ENCODE peak calls at places on chromosomes 7 and 10, in ten cellular contexts. One of them, this sample, is unnamed.

GRCh38 chr10:61835069-61835908 is 66.2 kb upstream of the ARID5B start:
- DNase-seq in sigmoid colon: no peak
- DNase-seq in transverse colon: peak; percentile 16
- DNase-seq in body of pancreas: peak; percentile 45
- DNase-seq in gastrocnemius medialis: no peak
- DNase-seq in prostate gland: no peak
- DNase-seq in suprapubic skin: no peak
- DNase-seq in IMR-90: peak; percentile 78
- DNase-seq in right lobe of liver: no peak
- DNase-seq in heart left ventricle: no peak
- DNase-seq in this sample: no peak

GRCh38 chr10:109928393-109928792 is 5.1 kb upstream of the XPNPEP1 start:
- DNase-seq in body of pancreas: no peak
- DNase-seq in right lobe of liver: no peak
- DNase-seq in suprapubic skin: no peak
- DNase-seq in heart left ventricle: no peak
- DNase-seq in IMR-90: no peak
- DNase-seq in transverse colon: no peak
- DNase-seq in gastrocnemius medialis: no peak
- DNase-seq in sigmoid colon: no peak
- DNase-seq in prostate gland: no peak
- DNase-seq in this sample: no peak

GRCh38 chr10:85420501-85421191 is 945.9 kb downstream of the GRID1 start:
- DNase-seq in IMR-90: no peak
- DNase-seq in right lobe of liver: no peak
- DNase-seq in prostate gland: no peak
- DNase-seq in gastrocnemius medialis: no peak
- DNase-seq in suprapubic skin: no peak
- DNase-seq in sigmoid colon: no peak
- DNase-seq in transverse colon: no peak
- DNase-seq in heart left ventricle: no peak
- DNase-seq in body of pancreas: no peak
- DNase-seq in this sample: no peak

GRCh38 chr10:124436191-124436638 is 13.6 kb downstream of the NKX1-2 start:
- DNase-seq in body of pancreas: no peak
- DNase-seq in gastrocnemius medialis: no peak
- DNase-seq in suprapubic skin: no peak
- DNase-seq in IMR-90: no peak
- DNase-seq in right lobe of liver: no peak
- DNase-seq in sigmoid colon: peak; percentile 4
- DNase-seq in heart left ventricle: no peak
- DNase-seq in prostate gland: no peak
- DNase-seq in transverse colon: no peak
- DNase-seq in this sample: no peak

GRCh38 chr7:34311591-34311990 is 346.4 kb upstream of the NPSR1 start:
- DNase-seq in right lobe of liver: no peak
- DNase-seq in suprapubic skin: no peak
- DNase-seq in sigmoid colon: no peak
- DNase-seq in prostate gland: no peak
- DNase-seq in gastrocnemius medialis: no peak
- DNase-seq in body of pancreas: no peak
- DNase-seq in IMR-90: no peak
- DNase-seq in transverse colon: no peak
- DNase-seq in heart left ventricle: no peak
- DNase-seq in this sample: no peak

GRCh38 chr10:45181483-45181882 is 133.9 kb downstream of the OR13A1 start:
- DNase-seq in heart left ventricle: no peak
- DNase-seq in gastrocnemius medialis: no peak
- DNase-seq in right lobe of liver: no peak
- DNase-seq in sigmoid colon: peak; percentile 73
- DNase-seq in IMR-90: peak; percentile 24
- DNase-seq in transverse colon: no peak
- DNase-seq in prostate gland: no peak
- DNase-seq in body of pancreas: no peak
- DNase-seq in suprapubic skin: peak; percentile 60
- DNase-seq in this sample: no peak

GRCh38 chr10:110774069-110775021 is 97.4 kb upstream of the PDCD4 start:
- DNase-seq in heart left ventricle: no peak
- DNase-seq in body of pancreas: no peak
- DNase-seq in transverse colon: no peak
- DNase-seq in IMR-90: peak; percentile 70
- DNase-seq in right lobe of liver: no peak
- DNase-seq in sigmoid colon: no peak
- DNase-seq in suprapubic skin: no peak
- DNase-seq in gastrocnemius medialis: no peak
- DNase-seq in prostate gland: no peak
- DNase-seq in this sample: no peak

GRCh38 chr7:43869898-43870240 is 552 bp upstream of the MRPS24 start:
- DNase-seq in transverse colon: peak; percentile 26
- DNase-seq in prostate gland: no peak
- DNase-seq in gastrocnemius medialis: peak; percentile 52
- DNase-seq in IMR-90: peak; percentile 96
- DNase-seq in heart left ventricle: no peak
- DNase-seq in suprapubic skin: no peak
- DNase-seq in right lobe of liver: no peak
- DNase-seq in body of pancreas: peak; percentile 38
- DNase-seq in sigmoid colon: peak; percentile 85
- DNase-seq in this sample: no peak

GRCh38 chr7:87234949-87235348 is 15.4 kb upstream of the TMEM243 start:
- DNase-seq in transverse colon: no peak
- DNase-seq in sigmoid colon: no peak
- DNase-seq in heart left ventricle: no peak
- DNase-seq in suprapubic skin: no peak
- DNase-seq in IMR-90: peak; percentile 60
- DNase-seq in gastrocnemius medialis: no peak
- DNase-seq in right lobe of liver: no peak
- DNase-seq in body of pancreas: no peak
- DNase-seq in prostate gland: no peak
- DNase-seq in this sample: no peak

GRCh38 chr10:132400041-132400546 is 3.1 kb downstream of the PWWP2B start:
- DNase-seq in transverse colon: no peak
- DNase-seq in prostate gland: no peak
- DNase-seq in body of pancreas: peak; percentile 51
- DNase-seq in suprapubic skin: no peak
- DNase-seq in sigmoid colon: peak; percentile 65
- DNase-seq in gastrocnemius medialis: no peak
- DNase-seq in right lobe of liver: peak; percentile 43
- DNase-seq in heart left ventricle: no peak
- DNase-seq in IMR-90: no peak
- DNase-seq in this sample: no peak

GRCh38 chr7:41942468-41943097 is 239.7 kb upstream of the INHBA start:
- DNase-seq in transverse colon: peak; percentile 72
- DNase-seq in sigmoid colon: no peak
- DNase-seq in right lobe of liver: peak; percentile 89
- DNase-seq in heart left ventricle: no peak
- DNase-seq in IMR-90: peak; percentile 90
- DNase-seq in suprapubic skin: no peak
- DNase-seq in gastrocnemius medialis: no peak
- DNase-seq in prostate gland: no peak
- DNase-seq in body of pancreas: no peak
- DNase-seq in this sample: peak; percentile 90

GRCh38 chr7:116674508-116675173 is 2.6 kb downstream of the MET start:
- DNase-seq in body of pancreas: no peak
- DNase-seq in gastrocnemius medialis: no peak
- DNase-seq in IMR-90: peak; percentile 40
- DNase-seq in heart left ventricle: no peak
- DNase-seq in transverse colon: no peak
- DNase-seq in prostate gland: no peak
- DNase-seq in right lobe of liver: no peak
- DNase-seq in suprapubic skin: no peak
- DNase-seq in sigmoid colon: no peak
- DNase-seq in this sample: no peak

GRCh38 chr10:30039988-30040387 is 19.4 kb downstream of the JCAD start:
- DNase-seq in suprapubic skin: no peak
- DNase-seq in transverse colon: no peak
- DNase-seq in sigmoid colon: no peak
- DNase-seq in body of pancreas: no peak
- DNase-seq in IMR-90: no peak
- DNase-seq in prostate gland: no peak
- DNase-seq in right lobe of liver: no peak
- DNase-seq in heart left ventricle: no peak
- DNase-seq in gastrocnemius medialis: no peak
- DNase-seq in this sample: no peak

GRCh38 chr10:101301111-101301731 is 52.7 kb upstream of the BTRC start:
- DNase-seq in heart left ventricle: peak; percentile 26
- DNase-seq in right lobe of liver: peak; percentile 67
- DNase-seq in sigmoid colon: no peak
- DNase-seq in transverse colon: peak; percentile 18
- DNase-seq in IMR-90: peak; percentile 44
- DNase-seq in body of pancreas: peak; percentile 34
- DNase-seq in suprapubic skin: no peak
- DNase-seq in prostate gland: peak; percentile 29
- DNase-seq in gastrocnemius medialis: peak; percentile 33
- DNase-seq in this sample: peak; percentile 67

GRCh38 chr10:17428616-17429097 is 25.7 kb downstream of the ST8SIA6 start:
- DNase-seq in body of pancreas: no peak
- DNase-seq in IMR-90: no peak
- DNase-seq in transverse colon: peak; percentile 15
- DNase-seq in gastrocnemius medialis: no peak
- DNase-seq in suprapubic skin: no peak
- DNase-seq in right lobe of liver: no peak
- DNase-seq in prostate gland: no peak
- DNase-seq in heart left ventricle: peak; percentile 10
- DNase-seq in sigmoid colon: no peak
- DNase-seq in this sample: peak; percentile 71

GRCh38 chr10:129963831-129964501 is at the start of gene EBF3:
- DNase-seq in heart left ventricle: peak; percentile 91
- DNase-seq in sigmoid colon: peak; percentile 84
- DNase-seq in prostate gland: peak; percentile 44
- DNase-seq in transverse colon: peak; percentile 44
- DNase-seq in IMR-90: peak; percentile 50
- DNase-seq in gastrocnemius medialis: peak; percentile 78
- DNase-seq in suprapubic skin: peak; percentile 82
- DNase-seq in body of pancreas: peak; percentile 49
- DNase-seq in right lobe of liver: no peak
- DNase-seq in this sample: peak; percentile 15

GRCh38 chr7:42283553-42283952 is 46.5 kb upstream of the GLI3 start:
- DNase-seq in suprapubic skin: no peak
- DNase-seq in heart left ventricle: no peak
- DNase-seq in transverse colon: no peak
- DNase-seq in body of pancreas: no peak
- DNase-seq in prostate gland: peak; percentile 43
- DNase-seq in sigmoid colon: peak; percentile 71
- DNase-seq in right lobe of liver: no peak
- DNase-seq in gastrocnemius medialis: peak; percentile 20
- DNase-seq in IMR-90: no peak
- DNase-seq in this sample: no peak

GRCh38 chr10:23065549-23065948 is 29.8 kb upstream of the MSRB2 start:
- DNase-seq in body of pancreas: peak; percentile 90
- DNase-seq in heart left ventricle: peak; percentile 76
- DNase-seq in suprapubic skin: peak; percentile 81
- DNase-seq in gastrocnemius medialis: peak; percentile 71
- DNase-seq in right lobe of liver: peak; percentile 85
- DNase-seq in sigmoid colon: peak; percentile 90
- DNase-seq in IMR-90: peak; percentile 59
- DNase-seq in prostate gland: peak; percentile 91
- DNase-seq in transverse colon: peak; percentile 82
- DNase-seq in this sample: no peak

GRCh38 chr7:83419013-83419412 is 229.9 kb downstream of the SEMA3E start:
- DNase-seq in sigmoid colon: no peak
- DNase-seq in body of pancreas: no peak
- DNase-seq in suprapubic skin: no peak
- DNase-seq in transverse colon: no peak
- DNase-seq in right lobe of liver: no peak
- DNase-seq in heart left ventricle: no peak
- DNase-seq in gastrocnemius medialis: no peak
- DNase-seq in prostate gland: no peak
- DNase-seq in IMR-90: no peak
- DNase-seq in this sample: no peak
- TF ChIP-seq POLR2A in sigmoid colon: no peak
- TF ChIP-seq POLR2A in body of pancreas: no peak
- TF ChIP-seq POLR2A in suprapubic skin: no peak
- TF ChIP-seq POLR2A in transverse colon: no peak
- TF ChIP-seq POLR2A in right lobe of liver: no peak
- TF ChIP-seq POLR2A in heart left ventricle: no peak
- TF ChIP-seq POLR2A in gastrocnemius medialis: no peak
- TF ChIP-seq POLR2A in prostate gland: no peak
- TF ChIP-seq POLR2A in IMR-90: no peak
- TF ChIP-seq POLR2A in this sample: no peak

GRCh38 chr7:1844336-1844955 is 174.4 kb downstream of the ELFN1 start:
- DNase-seq in heart left ventricle: no peak
- DNase-seq in sigmoid colon: peak; percentile 60
- DNase-seq in body of pancreas: peak; percentile 8
- DNase-seq in gastrocnemius medialis: peak; percentile 7
- DNase-seq in prostate gland: no peak
- DNase-seq in transverse colon: no peak
- DNase-seq in suprapubic skin: peak; percentile 55
- DNase-seq in right lobe of liver: peak; percentile 52
- DNase-seq in IMR-90: no peak
- DNase-seq in this sample: peak; percentile 34
- H3K36me3 ChIP-seq in heart left ventricle: no peaks in the 10 kb centered on the region
- H3K36me3 ChIP-seq in sigmoid colon: no peaks in the 10 kb centered on the region
- H3K36me3 ChIP-seq in body of pancreas: no peaks in the 10 kb centered on the region
- H3K36me3 ChIP-seq in gastrocnemius medialis: no peaks in the 10 kb centered on the region
- H3K36me3 ChIP-seq in prostate gland: no peaks in the 10 kb centered on the region
- H3K36me3 ChIP-seq in transverse colon: no peaks in the 10 kb centered on the region
- H3K36me3 ChIP-seq in suprapubic skin: peaks cover 9% of the 10 kb centered on the region
- H3K36me3 ChIP-seq in right lobe of liver: no peaks in the 10 kb centered on the region
- H3K36me3 ChIP-seq in IMR-90: no peaks in the 10 kb centered on the region
- H3K36me3 ChIP-seq in this sample: no peaks in the 10 kb centered on the region

GRCh38 chr10:12129222-12130111 is at the start of gene SEC61A2:
- DNase-seq in transverse colon: peak; percentile 98
- DNase-seq in body of pancreas: peak; percentile 97
- DNase-seq in suprapubic skin: peak; percentile 95
- DNase-seq in IMR-90: peak; percentile 84
- DNase-seq in right lobe of liver: peak; percentile 98
- DNase-seq in sigmoid colon: peak; percentile 97
- DNase-seq in heart left ventricle: peak; percentile 96
- DNase-seq in gastrocnemius medialis: peak; percentile 88
- DNase-seq in prostate gland: peak; percentile 96
- DNase-seq in this sample: peak; percentile 98
- TF ChIP-seq POLR2A in transverse colon: peak; percentile 92
- TF ChIP-seq POLR2A in body of pancreas: peak; percentile 42
- TF ChIP-seq POLR2A in suprapubic skin: no peak
- TF ChIP-seq POLR2A in IMR-90: peak; percentile 40
- TF ChIP-seq POLR2A in right lobe of liver: peak; percentile 71
- TF ChIP-seq POLR2A in sigmoid colon: peak; percentile 32
- TF ChIP-seq POLR2A in heart left ventricle: peak; percentile 66
- TF ChIP-seq POLR2A in gastrocnemius medialis: peak; percentile 55
- TF ChIP-seq POLR2A in prostate gland: peak; percentile 78
- TF ChIP-seq POLR2A in this sample: peak; percentile 88

DNA sequence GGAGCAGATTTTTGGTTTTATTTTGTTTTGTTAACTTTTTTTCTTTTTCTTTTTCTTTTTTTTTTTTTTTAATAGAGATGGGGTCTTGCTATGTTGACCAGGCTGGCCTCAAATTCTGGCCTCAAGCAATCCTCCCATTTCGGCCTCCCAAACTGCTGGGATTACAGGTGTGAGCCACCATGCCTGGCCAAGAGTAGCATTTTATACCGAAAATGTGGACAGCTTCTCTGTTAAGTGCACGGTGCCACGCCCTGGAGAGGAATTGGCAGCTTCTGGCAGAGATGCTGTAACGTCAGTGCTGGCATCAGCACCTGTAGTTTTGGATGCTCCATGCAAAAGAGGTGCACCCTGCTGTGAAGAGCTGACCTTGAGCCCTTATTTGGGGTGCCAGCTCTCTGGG is 18.2 kb downstream of the IL15RA start:
- DNase-seq in gastrocnemius medialis: peak; percentile 8
- DNase-seq in sigmoid colon: peak; percentile 37
- DNase-seq in IMR-90: no peak
- DNase-seq in prostate gland: no peak
- DNase-seq in suprapubic skin: peak; percentile 43
- DNase-seq in right lobe of liver: no peak
- DNase-seq in transverse colon: no peak
- DNase-seq in body of pancreas: peak; percentile 8
- DNase-seq in heart left ventricle: no peak
- DNase-seq in this sample: no peak
- H3K36me3 ChIP-seq in gastrocnemius medialis: peaks cover 48% of the 10 kb centered on the region
- H3K36me3 ChIP-seq in sigmoid colon: no peaks in the 10 kb centered on the region
- H3K36me3 ChIP-seq in IMR-90: peaks cover 5% of the 10 kb centered on the region
- H3K36me3 ChIP-seq in prostate gland: no peaks in the 10 kb centered on the region
- H3K36me3 ChIP-seq in suprapubic skin: peaks cover 40% of the 10 kb centered on the region
- H3K36me3 ChIP-seq in right lobe of liver: no peaks in the 10 kb centered on the region
- H3K36me3 ChIP-seq in transverse colon: no peaks in the 10 kb centered on the region
- H3K36me3 ChIP-seq in body of pancreas: peaks cover 11% of the 10 kb centered on the region
- H3K36me3 ChIP-seq in heart left ventricle: no peaks in the 10 kb centered on the region
- H3K36me3 ChIP-seq in this sample: no peaks in the 10 kb centered on the region

This sample was measured in Peyer's patch.